ENCODE peak calls at places on chromosome 20, in four cellular contexts. X is prostate gland, K is adrenal gland, H is right lobe of liver. D is an unnamed sample. For H3K9me3, the result is how much of the 10 kb centered on the place peaks cover.

GRCh38 chr20:61193164-61193563 is 58.9 kb upstream of the CDH4 start:
- DNase-seq in X (no peak), K (no peak), H (no peak), D (peak)

GRCh38 chr20:44738779-44739477 is 6.7 kb upstream of the KCNK15 start:
- DNase-seq in X (peak), H (peak), K (peak), D (peak)

GRCh38 chr20:17505664-17506517 is 25.3 kb downstream of the BFSP1 start:
- DNase-seq in H (peak), K (no peak), X (no peak), D (no peak)

GRCh38 chr20:39993737-39994136 is 695.3 kb downstream of the MAFB start:
- DNase-seq in K (no peak), H (peak), X (no peak), D (peak)

GRCh38 chr20:8616792-8617191 is 452.1 kb upstream of the PLCB4 start:
- DNase-seq in X (no peak), H (no peak), K (no peak), D (no peak)

GRCh38 chr20:9417665-9418064 is 96.7 kb upstream of the LAMP5 start:
- DNase-seq in K (no peak), H (no peak), X (no peak), D (no peak)

GRCh38 chr20:44031001-44031574 is 116.4 kb downstream of the TOX2 start:
- DNase-seq in K (no peak), X (no peak), H (peak), D (no peak)

GRCh38 chr20:40511478-40511877 is 177.6 kb downstream of the MAFB start:
- DNase-seq in K (no peak), X (peak), H (peak), D (no peak)

GRCh38 chr20:5825136-5825719 is 75.0 kb downstream of the SHLD1 start:
- DNase-seq in X (no peak), K (no peak), H (no peak), D (no peak)

GRCh38 chr20:32830437-32830836 is 10.7 kb downstream of the MAPRE1 start:
- DNase-seq in K (peak), X (peak), H (no peak), D (peak)

GRCh38 chr20:40279390-40279789 is 409.6 kb downstream of the MAFB start:
- DNase-seq in H (no peak), X (no peak), K (peak), D (peak)

GRCh38 chr20:36491901-36492617 is 49.3 kb upstream of the MYL9 start:
- DNase-seq in X (peak), H (no peak), K (no peak), D (no peak)

GRCh38 chr20:4167261-4168004 is 152.1 kb upstream of the RNF24 start:
- DNase-seq in K (no peak), X (no peak), H (no peak), D (no peak)

GRCh38 chr20:62914970-62915457 is 11.3 kb downstream of the DIDO1 start:
- DNase-seq in X (no peak), K (no peak), H (no peak), D (peak)
- TF ChIP-seq POLR2A in X (no peak), K (no peak), H (no peak), D (no peak)

DNA sequence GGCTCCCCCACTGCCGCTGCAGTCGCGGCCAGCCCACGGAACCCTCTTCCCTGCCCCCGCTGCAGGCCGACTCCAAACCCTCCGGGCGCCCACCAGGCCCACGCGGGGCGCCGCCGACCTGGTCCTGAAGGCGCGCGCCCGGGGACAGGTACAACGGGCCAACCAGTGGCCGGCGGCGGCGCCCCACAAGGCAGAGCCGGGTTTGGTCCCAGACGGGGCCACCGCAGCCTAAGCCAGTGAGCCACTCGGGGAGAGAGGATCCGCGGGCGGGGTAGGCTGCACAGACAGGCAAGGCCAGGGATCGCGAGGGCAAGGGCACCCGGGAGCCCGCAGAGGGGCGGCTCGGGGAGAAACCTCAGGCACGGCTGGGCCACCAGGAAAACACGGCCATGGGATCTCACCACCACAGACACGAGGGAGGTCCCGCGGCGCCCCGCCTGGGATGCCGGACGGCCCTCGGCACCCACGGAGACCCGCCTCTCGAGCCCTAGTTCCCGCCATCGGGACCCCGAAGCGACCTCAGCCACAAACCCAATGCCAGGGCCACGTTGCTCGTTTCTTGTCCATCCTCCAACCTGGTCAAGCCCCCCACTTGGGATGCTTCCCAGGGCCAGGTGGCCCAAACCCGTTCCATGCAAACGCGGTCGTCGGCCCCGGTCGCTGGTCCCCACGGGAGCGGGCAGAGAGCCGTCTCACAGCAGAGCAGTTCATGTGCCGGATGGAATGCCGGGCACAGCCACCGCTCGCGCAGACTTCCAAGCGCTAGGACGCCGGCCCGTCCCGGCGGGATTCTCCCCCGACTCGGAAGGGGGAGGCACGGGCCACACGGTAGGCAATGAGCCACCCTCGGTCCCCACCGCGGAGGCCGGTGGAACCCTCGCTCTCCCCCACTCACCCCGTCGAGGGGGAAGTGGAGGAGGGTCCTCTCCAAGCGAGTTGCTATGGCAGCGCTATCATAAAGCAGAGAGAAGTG is 1956.6 kb upstream of the DEFB115 start:
- DNase-seq in K (no peak), X (no peak), H (no peak), D (no peak)
- H3K9me3 ChIP-seq in K (under half), X (under half), H (under half), D (under half)

DNA sequence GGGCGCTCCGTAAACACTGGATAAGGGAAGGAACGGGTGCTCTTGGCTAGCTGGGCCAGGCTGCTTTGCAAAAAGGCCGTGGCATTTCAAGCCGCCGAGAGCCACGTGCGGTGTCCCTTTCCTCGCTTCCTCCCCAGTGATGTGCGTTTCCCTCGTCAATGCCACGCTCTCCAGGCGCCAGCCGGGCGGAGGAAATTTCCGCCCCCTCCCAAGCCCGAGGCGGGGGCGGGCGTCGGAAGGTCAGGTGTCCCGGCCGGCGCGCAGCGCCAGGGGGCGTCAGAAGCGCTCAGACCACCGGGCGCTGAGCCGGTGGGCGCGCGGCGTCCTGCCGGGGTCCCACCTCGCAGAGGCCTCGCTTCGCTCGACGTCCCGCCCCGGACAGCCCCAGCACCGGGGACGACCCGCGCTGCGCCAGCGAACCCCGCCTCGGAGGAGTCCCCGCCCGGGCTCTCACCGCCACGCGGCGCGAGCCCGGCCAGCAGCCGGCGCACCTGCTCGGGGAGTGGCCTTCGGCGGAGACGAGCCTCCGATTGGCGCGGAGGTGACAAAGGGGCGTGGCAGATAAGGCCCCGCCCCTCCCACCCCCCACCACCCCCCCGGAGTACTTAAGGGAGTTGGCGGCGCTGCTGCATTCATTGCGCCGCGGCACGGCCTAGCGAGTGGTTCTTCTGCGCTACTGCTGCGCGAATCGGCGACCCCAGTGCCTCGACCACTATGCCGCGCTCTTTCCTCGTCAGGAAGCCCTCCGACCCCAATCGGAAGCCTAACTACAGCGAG is at the start of gene SNAI1:
- DNase-seq in X (peak), K (peak), H (peak), D (peak)
- TF ChIP-seq POLR2A in X (peak), K (peak), H (peak), D (no peak)

DNA sequence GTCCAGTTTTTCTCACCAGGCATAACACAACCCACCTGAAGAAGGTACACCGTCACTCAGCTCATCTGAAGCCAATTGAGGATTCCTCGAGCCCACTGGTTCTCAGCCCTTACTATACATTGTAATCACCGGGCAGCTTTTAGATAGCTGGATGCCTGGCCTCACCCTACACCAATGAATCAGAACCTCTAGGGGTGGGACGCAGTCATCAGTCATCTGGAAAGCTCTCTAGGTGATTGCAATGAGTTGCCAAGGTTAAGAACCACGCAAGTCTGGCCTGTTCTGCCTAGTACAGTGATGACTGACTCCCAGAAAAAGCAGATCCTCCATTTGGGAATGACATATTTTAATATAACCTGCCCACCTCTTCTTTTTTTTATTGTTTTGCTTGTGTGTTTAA is 41.1 kb downstream of the MC3R start:
- DNase-seq in H (no peak), X (no peak), K (peak), D (no peak)
- H3K9me3 ChIP-seq in H (under half), X (under half), K (under half), D (under half)

GRCh38 chr20:49282584-49283171 is 4.8 kb upstream of the ZNFX1 start:
- DNase-seq in X (no peak), K (no peak), H (no peak), D (no peak)
- TF ChIP-seq POLR2A in X (no peak), K (no peak), H (no peak), D (no peak)

DNA sequence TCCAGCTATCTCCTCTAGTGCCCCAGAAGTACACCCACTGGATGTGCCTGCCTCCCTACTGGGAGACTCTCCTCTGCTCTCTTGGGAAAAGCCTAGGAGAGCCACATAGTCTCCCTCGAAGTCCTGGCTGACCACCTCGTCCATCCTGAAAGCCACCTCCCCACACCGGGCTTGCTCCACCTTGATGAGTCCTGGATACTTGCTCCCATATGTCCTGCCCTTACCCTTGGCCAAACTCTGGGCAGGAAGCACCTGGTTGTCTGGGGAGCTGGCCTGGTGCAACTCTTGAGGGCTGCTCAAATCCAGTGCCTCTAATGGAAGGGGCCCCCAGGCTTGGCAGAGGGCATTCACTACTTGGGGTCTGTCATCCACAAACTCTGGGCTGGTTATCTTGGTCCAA is 19.3 kb downstream of the KIAA1755 start:
- DNase-seq in X (no peak), K (no peak), H (no peak), D (no peak)
- H3K9me3 ChIP-seq in X (under half), K (under half), H (under half), D (under half)

DNA sequence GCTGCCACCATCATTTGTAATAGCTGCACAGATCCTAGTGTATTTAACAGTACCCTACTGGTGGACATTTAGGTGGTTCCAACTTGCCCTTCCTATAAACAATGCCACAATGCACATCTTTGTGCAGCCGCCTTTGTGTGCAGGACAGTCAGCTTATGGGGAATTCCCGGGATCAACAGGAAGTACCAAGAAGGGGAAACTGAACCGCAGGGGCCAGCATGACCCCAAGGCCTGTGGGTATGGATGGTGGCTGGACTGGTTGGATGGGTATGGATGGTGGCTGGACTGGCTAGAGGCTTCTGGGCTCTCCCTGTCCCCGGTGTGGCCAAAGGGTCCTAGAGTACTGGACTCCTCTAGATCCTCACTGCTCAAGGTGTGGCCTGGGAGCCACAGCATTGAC is 46.7 kb downstream of the CEBPB start:
- DNase-seq in X (no peak), H (no peak), K (no peak), D (no peak)
- TF ChIP-seq POLR2A in X (no peak), H (no peak), K (no peak), D (no peak)

GRCh38 chr20:49280463-49281058 is 2.7 kb upstream of the ZNFX1 start:
- DNase-seq in K (no peak), X (no peak), H (no peak), D (no peak)

GRCh38 chr20:49279677-49280462 is 2.0 kb upstream of the ZNFX1 start:
- DNase-seq in K (no peak), X (no peak), H (no peak), D (no peak)

GRCh38 chr20:49281913-49282467 is 4.1 kb upstream of the ZNFX1 start:
- DNase-seq in K (no peak), H (no peak), X (no peak), D (no peak)

GRCh38 chr20:49283176-49283702 is 5.4 kb upstream of the ZNFX1 start:
- DNase-seq in H (no peak), X (no peak), K (no peak), D (no peak)

DNA sequence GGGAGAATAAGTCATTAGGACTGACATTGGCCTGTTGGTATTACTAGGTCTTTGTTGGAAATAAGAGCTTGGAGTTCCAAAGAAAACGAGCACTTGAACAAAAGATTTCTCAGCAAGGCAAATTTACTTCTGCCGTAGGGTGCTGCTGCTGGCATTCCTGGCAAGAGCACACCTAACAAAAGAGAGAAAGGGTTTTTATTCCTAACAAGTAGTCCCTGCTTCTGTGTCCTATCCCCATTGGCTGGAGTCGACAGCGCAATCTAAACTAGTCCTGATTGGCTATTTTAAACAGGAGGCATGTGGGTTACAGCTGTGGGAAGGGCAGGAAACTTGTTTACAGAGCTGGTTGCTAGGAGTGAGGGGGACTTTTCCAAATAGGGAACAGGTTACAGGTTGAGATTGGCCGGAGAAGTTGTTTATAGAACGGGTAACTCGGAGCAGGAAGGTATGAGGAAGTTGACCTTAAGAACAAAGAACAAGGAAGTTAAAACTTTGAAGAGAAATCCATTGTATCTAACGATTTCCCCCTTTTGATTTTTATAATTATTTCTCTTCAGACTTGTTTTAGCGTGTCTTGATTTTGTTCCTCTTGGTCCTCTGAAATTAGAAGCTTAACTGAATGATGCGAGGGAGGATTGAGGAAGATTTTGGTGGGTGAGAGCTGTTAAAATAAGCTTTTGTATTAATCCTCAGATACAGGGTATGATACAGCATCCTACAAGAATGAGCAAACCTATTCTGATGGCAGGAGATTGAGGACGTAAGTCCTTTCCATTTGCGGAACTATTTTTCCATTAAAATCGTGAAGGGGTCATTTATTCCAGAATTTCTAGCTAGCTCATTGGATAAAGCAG is 3.4 kb upstream of the ZNFX1 start:
- DNase-seq in K (no peak), H (no peak), X (no peak), D (no peak)
- H3K9me3 ChIP-seq in K (under half), H (under half), X (under half), D (under half)